ENCODE peak calls at places on chromosome 5, in nine cellular contexts. One of them, this sample, is unnamed.

GRCh38 chr5:181211208-181211607 is 6.2 kb upstream of the TRIM7 start:
- DNase-seq in kidney: no peak
- DNase-seq in HepG2: no peak
- DNase-seq in ascending aorta: no peak
- DNase-seq in GM10248: no peak
- DNase-seq in spleen: no peak
- DNase-seq in endothelial cell: no peak
- DNase-seq in A549: no peak
- DNase-seq in cardiac muscle cell: no peak
- DNase-seq in this sample: no peak

GRCh38 chr5:173498871-173499470 is 117.5 kb downstream of the BOD1 start:
- DNase-seq in kidney: no peak
- DNase-seq in HepG2: peak
- DNase-seq in ascending aorta: no peak
- DNase-seq in GM10248: no peak
- DNase-seq in spleen: no peak
- DNase-seq in endothelial cell: no peak
- DNase-seq in A549: no peak
- DNase-seq in cardiac muscle cell: no peak
- DNase-seq in this sample: no peak

GRCh38 chr5:143434261-143435206 is 31.0 kb upstream of the NR3C1 start:
- DNase-seq in kidney: no peak
- DNase-seq in HepG2: no peak
- DNase-seq in ascending aorta: no peak
- DNase-seq in GM10248: no peak
- DNase-seq in spleen: peak
- DNase-seq in endothelial cell: no peak
- DNase-seq in A549: no peak
- DNase-seq in cardiac muscle cell: no peak
- DNase-seq in this sample: no peak

GRCh38 chr5:96936431-96937221 is 746 bp downstream of the LNPEP start:
- DNase-seq in kidney: peak
- DNase-seq in HepG2: peak
- DNase-seq in ascending aorta: peak
- DNase-seq in GM10248: peak
- DNase-seq in spleen: peak
- DNase-seq in endothelial cell: peak
- DNase-seq in A549: peak
- DNase-seq in cardiac muscle cell: peak
- DNase-seq in this sample: no peak

GRCh38 chr5:94901071-94901979 is 282.9 kb downstream of the SLF1 start:
- DNase-seq in kidney: no peak
- DNase-seq in HepG2: no peak
- DNase-seq in ascending aorta: no peak
- DNase-seq in GM10248: peak
- DNase-seq in spleen: no peak
- DNase-seq in endothelial cell: no peak
- DNase-seq in A549: no peak
- DNase-seq in cardiac muscle cell: no peak
- DNase-seq in this sample: no peak

GRCh38 chr5:41707853-41708603 is 162.2 kb downstream of the OXCT1 start:
- DNase-seq in kidney: no peak
- DNase-seq in HepG2: peak
- DNase-seq in ascending aorta: no peak
- DNase-seq in GM10248: peak
- DNase-seq in spleen: no peak
- DNase-seq in endothelial cell: peak
- DNase-seq in A549: peak
- DNase-seq in cardiac muscle cell: peak
- DNase-seq in this sample: no peak

GRCh38 chr5:172622091-172623046 is 18.7 kb upstream of the NEURL1B start:
- DNase-seq in kidney: peak
- DNase-seq in HepG2: no peak
- DNase-seq in ascending aorta: no peak
- DNase-seq in GM10248: no peak
- DNase-seq in spleen: peak
- DNase-seq in endothelial cell: no peak
- DNase-seq in A549: no peak
- DNase-seq in cardiac muscle cell: no peak
- DNase-seq in this sample: no peak

GRCh38 chr5:102450313-102450990 is 48.3 kb downstream of the SLCO6A1 start:
- DNase-seq in kidney: peak
- DNase-seq in HepG2: peak
- DNase-seq in ascending aorta: no peak
- DNase-seq in GM10248: no peak
- DNase-seq in spleen: peak
- DNase-seq in endothelial cell: no peak
- DNase-seq in A549: no peak
- DNase-seq in cardiac muscle cell: no peak
- DNase-seq in this sample: no peak

GRCh38 chr5:150303070-150303595 is 428 bp upstream of the ARSI start:
- DNase-seq in kidney: no peak
- DNase-seq in HepG2: no peak
- DNase-seq in ascending aorta: peak
- DNase-seq in GM10248: no peak
- DNase-seq in spleen: no peak
- DNase-seq in endothelial cell: no peak
- DNase-seq in A549: no peak
- DNase-seq in cardiac muscle cell: no peak
- DNase-seq in this sample: peak

GRCh38 chr5:24712947-24713346 is 68.2 kb upstream of the CDH10 start:
- DNase-seq in kidney: no peak
- DNase-seq in HepG2: no peak
- DNase-seq in ascending aorta: no peak
- DNase-seq in GM10248: no peak
- DNase-seq in spleen: no peak
- DNase-seq in endothelial cell: no peak
- DNase-seq in A549: no peak
- DNase-seq in cardiac muscle cell: no peak
- DNase-seq in this sample: no peak

DNA sequence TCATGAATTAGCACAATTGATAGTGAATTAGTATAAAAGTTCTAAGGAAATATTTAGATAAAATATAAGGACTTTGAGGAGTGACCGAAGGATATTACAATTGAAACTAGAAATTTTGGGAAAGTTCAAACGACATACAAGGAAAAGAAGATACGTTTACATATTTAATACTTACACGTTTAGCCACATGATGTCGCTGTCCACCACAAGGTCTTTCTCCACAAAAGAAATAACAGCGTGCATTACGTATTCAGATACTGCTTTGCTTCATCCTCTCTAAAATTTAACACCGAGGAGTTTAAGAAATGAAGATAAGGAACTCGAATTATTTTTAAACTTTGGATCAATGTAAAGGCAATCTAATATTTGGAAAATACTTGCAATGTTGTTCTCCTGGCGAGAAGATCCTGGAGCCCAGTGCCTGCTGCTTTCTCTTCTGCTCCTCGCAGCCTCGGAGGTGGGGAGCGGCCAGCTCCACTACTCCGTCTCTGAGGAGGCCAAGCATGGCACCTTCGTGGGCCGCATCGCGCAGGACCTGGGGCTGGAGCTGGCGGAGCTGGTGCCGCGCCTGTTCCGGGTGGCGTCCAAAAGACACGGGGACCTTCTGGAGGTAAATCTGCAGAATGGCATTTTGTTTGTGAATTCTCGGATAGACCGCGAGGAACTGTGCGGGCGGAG is at the start of gene PCDHA3:
- DNase-seq in kidney: no peak
- DNase-seq in HepG2: peak
- DNase-seq in ascending aorta: no peak
- DNase-seq in GM10248: no peak
- DNase-seq in spleen: no peak
- DNase-seq in endothelial cell: no peak
- DNase-seq in A549: peak
- DNase-seq in cardiac muscle cell: no peak
- DNase-seq in this sample: no peak
- TF ChIP-seq CTCF in kidney: peak
- TF ChIP-seq CTCF in HepG2: peak
- TF ChIP-seq CTCF in ascending aorta: no peak
- TF ChIP-seq CTCF in GM10248: no peak
- TF ChIP-seq CTCF in spleen: no peak
- TF ChIP-seq CTCF in endothelial cell: peak
- TF ChIP-seq CTCF in A549: peak
- TF ChIP-seq CTCF in cardiac muscle cell: peak
- TF ChIP-seq CTCF in this sample: no peak

DNA sequence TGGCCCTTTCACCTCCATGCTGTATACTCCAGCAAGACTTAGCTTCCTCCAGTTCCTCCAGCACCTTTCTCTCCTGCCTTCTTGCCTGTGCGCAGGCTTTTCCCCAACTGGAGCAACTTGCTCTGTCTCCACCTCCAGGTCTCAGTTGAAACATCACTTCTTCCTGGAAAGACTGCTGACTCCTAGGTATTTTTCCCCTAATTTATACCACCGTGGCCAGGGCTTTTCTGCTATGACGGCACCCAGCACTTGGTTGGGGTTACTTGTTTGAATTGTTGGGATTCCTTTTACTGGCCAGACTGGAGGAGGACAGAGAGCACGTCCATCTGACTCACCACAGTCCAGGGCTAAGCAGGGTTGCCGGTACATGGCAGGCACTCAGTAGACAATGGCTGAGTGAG is 67.5 kb downstream of the KCNIP1 start:
- DNase-seq in kidney: no peak
- DNase-seq in HepG2: peak
- DNase-seq in ascending aorta: no peak
- DNase-seq in GM10248: no peak
- DNase-seq in spleen: no peak
- DNase-seq in endothelial cell: no peak
- DNase-seq in A549: peak
- DNase-seq in cardiac muscle cell: no peak
- DNase-seq in this sample: no peak
- TF ChIP-seq CTCF in kidney: peak
- TF ChIP-seq CTCF in HepG2: no peak
- TF ChIP-seq CTCF in ascending aorta: no peak
- TF ChIP-seq CTCF in GM10248: no peak
- TF ChIP-seq CTCF in spleen: no peak
- TF ChIP-seq CTCF in endothelial cell: no peak
- TF ChIP-seq CTCF in A549: no peak
- TF ChIP-seq CTCF in cardiac muscle cell: no peak
- TF ChIP-seq CTCF in this sample: peak

GRCh38 chr5:149268928-149269557 is 2.6 kb upstream of the AFAP1L1 start:
- DNase-seq in kidney: no peak
- DNase-seq in HepG2: peak
- DNase-seq in ascending aorta: no peak
- DNase-seq in GM10248: peak
- DNase-seq in spleen: no peak
- DNase-seq in endothelial cell: no peak
- DNase-seq in A549: peak
- DNase-seq in cardiac muscle cell: peak
- DNase-seq in this sample: no peak

GRCh38 chr5:149264432-149265069 is 7.1 kb upstream of the AFAP1L1 start:
- DNase-seq in kidney: no peak
- DNase-seq in HepG2: peak
- DNase-seq in ascending aorta: no peak
- DNase-seq in GM10248: peak
- DNase-seq in spleen: no peak
- DNase-seq in endothelial cell: peak
- DNase-seq in A549: peak
- DNase-seq in cardiac muscle cell: peak
- DNase-seq in this sample: no peak

GRCh38 chr5:149262315-149262714 is 9.3 kb upstream of the AFAP1L1 start:
- DNase-seq in kidney: no peak
- DNase-seq in HepG2: no peak
- DNase-seq in ascending aorta: no peak
- DNase-seq in GM10248: no peak
- DNase-seq in spleen: no peak
- DNase-seq in endothelial cell: no peak
- DNase-seq in A549: no peak
- DNase-seq in cardiac muscle cell: no peak
- DNase-seq in this sample: no peak

GRCh38 chr5:149267241-149267973 is 4.3 kb upstream of the AFAP1L1 start:
- DNase-seq in kidney: no peak
- DNase-seq in HepG2: no peak
- DNase-seq in ascending aorta: no peak
- DNase-seq in GM10248: no peak
- DNase-seq in spleen: no peak
- DNase-seq in endothelial cell: no peak
- DNase-seq in A549: no peak
- DNase-seq in cardiac muscle cell: no peak
- DNase-seq in this sample: no peak

GRCh38 chr5:149265559-149265958 is 6.1 kb upstream of the AFAP1L1 start:
- DNase-seq in kidney: no peak
- DNase-seq in HepG2: no peak
- DNase-seq in ascending aorta: no peak
- DNase-seq in GM10248: no peak
- DNase-seq in spleen: no peak
- DNase-seq in endothelial cell: no peak
- DNase-seq in A549: peak
- DNase-seq in cardiac muscle cell: peak
- DNase-seq in this sample: no peak
- TF ChIP-seq CTCF in kidney: no peak
- TF ChIP-seq CTCF in HepG2: peak
- TF ChIP-seq CTCF in ascending aorta: no peak
- TF ChIP-seq CTCF in GM10248: no peak
- TF ChIP-seq CTCF in spleen: peak
- TF ChIP-seq CTCF in endothelial cell: peak
- TF ChIP-seq CTCF in A549: peak
- TF ChIP-seq CTCF in cardiac muscle cell: peak
- TF ChIP-seq CTCF in this sample: peak

GRCh38 chr5:120053841-120054240 is 410.3 kb upstream of the PRR16 start:
- DNase-seq in kidney: no peak
- DNase-seq in HepG2: no peak
- DNase-seq in ascending aorta: no peak
- DNase-seq in GM10248: no peak
- DNase-seq in spleen: no peak
- DNase-seq in endothelial cell: no peak
- DNase-seq in A549: no peak
- DNase-seq in cardiac muscle cell: no peak
- DNase-seq in this sample: no peak

GRCh38 chr5:120052916-120053828 is 410.9 kb upstream of the PRR16 start:
- DNase-seq in kidney: no peak
- DNase-seq in HepG2: no peak
- DNase-seq in ascending aorta: peak
- DNase-seq in GM10248: no peak
- DNase-seq in spleen: no peak
- DNase-seq in endothelial cell: no peak
- DNase-seq in A549: no peak
- DNase-seq in cardiac muscle cell: peak
- DNase-seq in this sample: no peak

DNA sequence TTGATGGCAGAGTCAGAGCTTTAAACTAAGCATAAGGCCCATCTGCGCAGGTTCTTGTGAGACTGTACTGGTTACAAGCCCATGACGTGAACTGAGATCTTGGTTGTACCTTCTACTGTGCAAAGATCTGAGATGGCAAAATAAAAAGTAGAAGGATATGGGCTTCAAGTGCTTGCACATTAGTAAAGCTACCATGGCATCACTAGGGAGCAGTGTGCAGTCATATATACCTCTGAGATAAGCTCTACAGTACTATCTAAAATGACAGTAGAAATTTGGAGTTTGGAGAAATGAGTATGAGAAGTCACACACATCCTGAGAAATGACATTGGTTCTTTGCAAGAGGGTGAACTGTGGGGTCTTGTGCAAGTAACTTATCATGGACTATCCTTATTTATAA is 408.2 kb upstream of the PRR16 start:
- DNase-seq in kidney: no peak
- DNase-seq in HepG2: no peak
- DNase-seq in ascending aorta: no peak
- DNase-seq in GM10248: no peak
- DNase-seq in spleen: no peak
- DNase-seq in endothelial cell: no peak
- DNase-seq in A549: no peak
- DNase-seq in cardiac muscle cell: peak
- DNase-seq in this sample: no peak
- TF ChIP-seq CTCF in kidney: peak
- TF ChIP-seq CTCF in HepG2: peak
- TF ChIP-seq CTCF in ascending aorta: no peak
- TF ChIP-seq CTCF in GM10248: peak
- TF ChIP-seq CTCF in spleen: no peak
- TF ChIP-seq CTCF in endothelial cell: no peak
- TF ChIP-seq CTCF in A549: peak
- TF ChIP-seq CTCF in cardiac muscle cell: peak
- TF ChIP-seq CTCF in this sample: peak

This sample was measured in chondrocyte.